ENCODE peak calls at places on chromosome 7, in eight cellular contexts. G, O, H, W, Q, T, J and P are unnamed samples.

GRCh38 chr7:82204694-82205093 is 238.9 kb downstream of the CACNA2D1 start:
- DNase-seq in G (peak; percentile 59), O (peak; percentile 54), H (no peak), W (no peak), Q (peak; percentile 31), T (peak; percentile 83), J (no peak), P (peak; percentile 5)

GRCh38 chr7:36387437-36388345 is 2.0 kb upstream of the ANLN start:
- DNase-seq in G (no peak), O (no peak), H (no peak), W (no peak), Q (peak; percentile 59), T (no peak), J (no peak), P (peak; percentile 58)

GRCh38 chr7:94043299-94043698 is 39.1 kb upstream of the BET1 start:
- DNase-seq in G (no peak), O (no peak), H (no peak), W (no peak), Q (peak; percentile 82), T (peak; percentile 71), J (no peak), P (no peak)

GRCh38 chr7:2287742-2288141 is 26.5 kb downstream of the SNX8 start:
- DNase-seq in G (no peak), O (no peak), H (no peak), W (no peak), Q (no peak), T (no peak), J (no peak), P (no peak)

GRCh38 chr7:37031571-37032257 is 307.4 kb upstream of the AOAH start:
- DNase-seq in G (no peak), O (peak; percentile 40), H (peak; percentile 49), W (peak; percentile 50), Q (peak; percentile 97), T (peak; percentile 100), J (peak; percentile 49), P (peak; percentile 99)

GRCh38 chr7:21374134-21374533 is 53.7 kb upstream of the SP4 start:
- DNase-seq in G (no peak), O (no peak), H (no peak), W (no peak), Q (no peak), T (no peak), J (no peak), P (no peak)

GRCh38 chr7:12158334-12159060 is 52.6 kb upstream of the TMEM106B start:
- DNase-seq in G (no peak), O (no peak), H (no peak), W (no peak), Q (peak; percentile 85), T (no peak), J (no peak), P (peak; percentile 49)

GRCh38 chr7:76108540-76109233 is 60.8 kb downstream of the MDH2 start:
- DNase-seq in G (no peak), O (no peak), H (no peak), W (peak; percentile 55), Q (peak; percentile 90), T (no peak), J (no peak), P (peak; percentile 92)